ENCODE peak calls at places on chromosomes 13 and 19, in six cellular contexts. U, I, C, J, O and B are unnamed samples.

GRCh38 chr13:48500652-48501197 is 32.2 kb downstream of the RCBTB2 start:
- DNase-seq in O (no peak), J (no peak), I (no peak), U (peak), C (no peak), B (no peak)

GRCh38 chr19:18803550-18804138 is 12.5 kb upstream of the COMP start:
- DNase-seq in J (no peak), I (no peak), C (no peak), O (no peak), U (no peak), B (no peak)

GRCh38 chr13:65966991-65967451 is 1263.1 kb downstream of the PCDH9 start:
- DNase-seq in C (no peak), U (peak), J (no peak), O (no peak), I (no peak), B (no peak)

GRCh38 chr19:1852294-1852646 is 4.0 kb upstream of the REXO1 start:
- DNase-seq in J (no peak), O (no peak), C (no peak), I (no peak), U (no peak), B (peak)

GRCh38 chr19:2962018-2962670 is 15.2 kb upstream of the TLE6 start:
- DNase-seq in C (peak), O (peak), U (no peak), J (peak), I (peak), B (peak)

GRCh38 chr19:34484328-34484727 is 2.8 kb downstream of the WTIP start:
- DNase-seq in I (no peak), O (no peak), J (no peak), C (no peak), U (no peak), B (no peak)

GRCh38 chr19:50969413-50969760 is at the start of gene KLK6:
- DNase-seq in J (no peak), U (no peak), O (no peak), I (no peak), C (peak), B (no peak)

GRCh38 chr19:3632739-3633558 is 6.4 kb upstream of the CACTIN start:
- DNase-seq in U (no peak), I (no peak), J (no peak), O (no peak), C (peak), B (no peak)

GRCh38 chr19:39870171-39870971 is 24.2 kb upstream of the FBL start:
- DNase-seq in I (no peak), C (no peak), O (peak), U (no peak), J (no peak), B (no peak)

GRCh38 chr13:114065141-114065925 is 67.1 kb downstream of the RASA3 start:
- DNase-seq in U (peak), O (peak), I (peak), C (peak), J (peak), B (no peak)

GRCh38 chr13:85236431-85236830 is 562.8 kb downstream of the SLITRK6 start:
- DNase-seq in J (no peak), C (no peak), O (no peak), U (peak), I (no peak), B (no peak)

GRCh38 chr13:114105351-114106225 is 26.8 kb downstream of the RASA3 start:
- DNase-seq in J (peak), C (no peak), O (peak), I (no peak), U (no peak), B (no peak)

GRCh38 chr13:26017932-26018690 is 33.7 kb downstream of the SHISA2 start:
- DNase-seq in U (no peak), C (no peak), O (no peak), I (no peak), J (no peak), B (no peak)

GRCh38 chr13:43697323-43697722 is 89.4 kb downstream of the ENOX1 start:
- DNase-seq in U (no peak), C (no peak), J (no peak), O (no peak), I (no peak), B (no peak)

GRCh38 chr19:14473073-14473790 is 1.9 kb downstream of the PTGER1 start:
- DNase-seq in J (no peak), C (no peak), I (no peak), O (peak), U (no peak), B (no peak)

GRCh38 chr13:72304121-72304745 is 423.2 kb downstream of the MZT1 start:
- DNase-seq in U (no peak), J (no peak), I (no peak), C (no peak), O (no peak), B (no peak)